ENCODE peak calls at places on chromosomes 4 and X, in ten cellular contexts. S is CD4-positive, alpha-beta T cell; H is HuH-7.5; C is heart left ventricle; B is fibroblast of pulmonary artery; Y is NCI-H1105; P is NCI-H1417; R is stimulated activated naive CD8-positive, alpha-beta T cell treated with anti-CD3 and anti-CD28 coated beads, Interleukin-15, amount 100 ng/mL, for 72 hours; Q is AG08395; W is BJ. U is an unnamed sample.

GRCh38 chr4:41124916-41125548 is 89.3 kb downstream of the APBB2 start:
- DNase-seq in S (no peak), H (no peak), C (no peak), B (no peak), Y (no peak), P (no peak), R (no peak), Q (no peak), W (no peak), U (no peak)

GRCh38 chr4:139144161-139144859 is 32.7 kb downstream of the ELF2 start:
- DNase-seq in S (no peak), H (no peak), C (peak), B (peak), Y (no peak), P (no peak), R (no peak), Q (no peak), W (no peak), U (no peak)

GRCh38 chrX:39729834-39730670 is 367.7 kb downstream of the BCOR start:
- DNase-seq in S (no peak), H (no peak), C (no peak), B (no peak), Y (no peak), P (no peak), R (no peak), Q (peak), W (no peak), U (no peak)

GRCh38 chr4:134773497-134774000 is 572.0 kb upstream of the PABPC4L start:
- DNase-seq in S (no peak), H (no peak), C (no peak), B (no peak), Y (no peak), P (no peak), R (no peak), Q (no peak), W (no peak), U (no peak)

GRCh38 chr4:168337550-168337940 is 19.0 kb upstream of the DDX60 start:
- DNase-seq in S (no peak), H (no peak), C (no peak), B (peak), Y (no peak), P (no peak), R (no peak), Q (no peak), W (no peak), U (no peak)

GRCh38 chr4:2787230-2788100 is 5.4 kb upstream of the SH3BP2 start:
- DNase-seq in S (no peak), H (no peak), C (peak), B (no peak), Y (no peak), P (no peak), R (peak), Q (no peak), W (no peak), U (no peak)

GRCh38 chr4:85825937-85826678 is 351.2 kb downstream of the ARHGAP24 start:
- DNase-seq in S (no peak), H (peak), C (no peak), B (peak), Y (no peak), P (peak), R (no peak), Q (peak), W (no peak), U (peak)

GRCh38 chr4:77235289-77235854 is 78.4 kb downstream of the CCNG2 start:
- DNase-seq in S (no peak), H (no peak), C (no peak), B (no peak), Y (no peak), P (no peak), R (no peak), Q (no peak), W (no peak), U (no peak)

GRCh38 chr4:18454349-18454748 is 432.8 kb upstream of the LCORL start:
- DNase-seq in S (no peak), H (no peak), C (no peak), B (no peak), Y (no peak), P (no peak), R (no peak), Q (no peak), W (no peak), U (no peak)

GRCh38 chrX:23389196-23389792 is 54.6 kb downstream of the PTCHD1 start:
- DNase-seq in S (no peak), H (no peak), C (no peak), B (no peak), Y (no peak), P (no peak), R (no peak), Q (no peak), W (no peak), U (no peak)

GRCh38 chr4:124173892-124174291 is 538.6 kb downstream of the ANKRD50 start:
- DNase-seq in S (no peak), H (no peak), C (no peak), B (no peak), Y (no peak), P (no peak), R (no peak), Q (no peak), W (peak), U (no peak)

GRCh38 chrX:119240356-119240755 is 4.3 kb downstream of the PGRMC1 start:
- DNase-seq in S (no peak), H (no peak), C (no peak), B (peak), Y (no peak), P (no peak), R (no peak), Q (peak), W (peak), U (no peak)

GRCh38 chr4:13399257-13399656 is 84.9 kb downstream of the RAB28 start:
- DNase-seq in S (no peak), H (no peak), C (no peak), B (peak), Y (no peak), P (no peak), R (no peak), Q (no peak), W (no peak), U (no peak)

U was measured in lung microvascular endothelial cell.